ENCODE peak calls at places on chromosomes 7 and 10, in five cellular contexts. K is HEK293T, G is GM12878, D is H1, Y is HepG2. W is an unnamed sample.

GRCh38 chr7:143046334-143046935 is 5.7 kb upstream of the OR6V1 start:
- DNase-seq in K (no peak), G (no peak), D (no peak), Y (no peak), W (no peak)

GRCh38 chr7:44386139-44386913 is 60.9 kb upstream of the CAMK2B start:
- DNase-seq in K (no peak), G (no peak), D (no peak), Y (no peak), W (no peak)

GRCh38 chr7:44565097-44565794 is 8.5 kb downstream of the DDX56 start:
- DNase-seq in K (peak; percentile 82), G (no peak), D (peak; percentile 36), Y (peak; percentile 44), W (peak; percentile 69)

GRCh38 chr10:78045237-78045636 is 11.6 kb downstream of the RPS24 start:
- DNase-seq in K (no peak), G (peak; percentile 65), D (no peak), Y (no peak), W (no peak)

GRCh38 chr7:93715234-93715633 is 140.7 kb upstream of the CALCR start:
- DNase-seq in K (peak; percentile 48), G (no peak), D (peak; percentile 33), Y (peak; percentile 34), W (peak; percentile 38)

GRCh38 chr7:25852249-25852994 is 299.6 kb upstream of the NFE2L3 start:
- DNase-seq in K (no peak), G (no peak), D (no peak), Y (no peak), W (no peak)

GRCh38 chr10:88270871-88271713 is 312.0 kb downstream of the RNLS start:
- DNase-seq in K (no peak), G (peak; percentile 97), D (no peak), Y (no peak), W (no peak)

GRCh38 chr7:101880536-101881443 is 63.4 kb downstream of the CUX1 start:
- DNase-seq in K (no peak), G (no peak), D (no peak), Y (no peak), W (no peak)

GRCh38 chr10:30943451-30943850 is 88.2 kb downstream of the ZNF438 start:
- DNase-seq in K (no peak), G (no peak), D (no peak), Y (no peak), W (no peak)

GRCh38 chr7:66950311-66950710 is 29.3 kb downstream of the TMEM248 start:
- DNase-seq in K (no peak), G (no peak), D (no peak), Y (no peak), W (no peak)

GRCh38 chr7:23356726-23357125 is 57.6 kb downstream of the MALSU1 start:
- DNase-seq in K (no peak), G (no peak), D (no peak), Y (no peak), W (no peak)

GRCh38 chr7:137818036-137818435 is 28.7 kb downstream of the DGKI start:
- DNase-seq in K (no peak), G (no peak), D (no peak), Y (no peak), W (no peak)

GRCh38 chr10:35432781-35433338 is 96.6 kb downstream of the CCNY start:
- DNase-seq in K (no peak), G (no peak), D (no peak), Y (no peak), W (no peak)

GRCh38 chr10:117217196-117217761 is 20.0 kb downstream of the KCNK18 start:
- DNase-seq in K (no peak), G (no peak), D (no peak), Y (no peak), W (no peak)

GRCh38 chr7:92609921-92610518 is 19.8 kb upstream of the FAM133B start:
- DNase-seq in K (no peak), G (no peak), D (no peak), Y (no peak), W (no peak)

GRCh38 chr10:93299606-93300353 is 182.4 kb downstream of the MYOF start:
- DNase-seq in K (no peak), G (no peak), D (no peak), Y (no peak), W (no peak)

GRCh38 chr10:12484945-12485805 is 135.8 kb downstream of the CAMK1D start:
- DNase-seq in K (no peak), G (peak; percentile 76), D (peak; percentile 9), Y (peak; percentile 13), W (no peak)

GRCh38 chr7:30616318-30616717 is 21.6 kb downstream of the GARS1 start:
- DNase-seq in K (no peak), G (no peak), D (no peak), Y (peak; percentile 5), W (no peak)

GRCh38 chr10:33157108-33157507 is 177.4 kb downstream of the NRP1 start:
- DNase-seq in K (no peak), G (no peak), D (no peak), Y (no peak), W (no peak)

GRCh38 chr10:127762925-127763324 is 25.9 kb downstream of the FOXI2 start:
- DNase-seq in K (no peak), G (no peak), D (no peak), Y (no peak), W (peak; percentile 65)

GRCh38 chr7:10117815-10118214 is 855.9 kb upstream of the PHF14 start:
- DNase-seq in K (no peak), G (no peak), D (no peak), Y (no peak), W (no peak)

GRCh38 chr10:113273151-113273876 is 279.5 kb upstream of the HABP2 start:
- DNase-seq in K (no peak), G (no peak), D (no peak), Y (no peak), W (no peak)

GRCh38 chr10:5888843-5889623 is 660 bp downstream of the ANKRD16 start:
- DNase-seq in K (peak; percentile 51), G (no peak), D (no peak), Y (peak; percentile 25), W (no peak)

GRCh38 chr7:151424799-151425198 is 15.0 kb upstream of the WDR86 start:
- DNase-seq in K (no peak), G (no peak), D (no peak), Y (no peak), W (no peak)

GRCh38 chr10:131789516-131789915 is 111.3 kb upstream of the PPP2R2D start:
- DNase-seq in K (no peak), G (no peak), D (no peak), Y (no peak), W (no peak)

GRCh38 chr7:43248961-43249807 is 136.7 kb downstream of the HECW1 start:
- DNase-seq in K (peak; percentile 12), G (no peak), D (no peak), Y (no peak), W (no peak)

GRCh38 chr10:37379991-37380390 is 254.6 kb downstream of the ANKRD30A start:
- DNase-seq in K (no peak), G (no peak), D (no peak), Y (no peak), W (no peak)

GRCh38 chr10:37588299-37588698 is 269.1 kb downstream of the ZNF248 start:
- DNase-seq in K (no peak), G (no peak), D (no peak), Y (no peak), W (no peak)

GRCh38 chr7:124728610-124729009 is 37.0 kb downstream of the GPR37 start:
- DNase-seq in K (no peak), G (no peak), D (no peak), Y (no peak), W (no peak)

DNA sequence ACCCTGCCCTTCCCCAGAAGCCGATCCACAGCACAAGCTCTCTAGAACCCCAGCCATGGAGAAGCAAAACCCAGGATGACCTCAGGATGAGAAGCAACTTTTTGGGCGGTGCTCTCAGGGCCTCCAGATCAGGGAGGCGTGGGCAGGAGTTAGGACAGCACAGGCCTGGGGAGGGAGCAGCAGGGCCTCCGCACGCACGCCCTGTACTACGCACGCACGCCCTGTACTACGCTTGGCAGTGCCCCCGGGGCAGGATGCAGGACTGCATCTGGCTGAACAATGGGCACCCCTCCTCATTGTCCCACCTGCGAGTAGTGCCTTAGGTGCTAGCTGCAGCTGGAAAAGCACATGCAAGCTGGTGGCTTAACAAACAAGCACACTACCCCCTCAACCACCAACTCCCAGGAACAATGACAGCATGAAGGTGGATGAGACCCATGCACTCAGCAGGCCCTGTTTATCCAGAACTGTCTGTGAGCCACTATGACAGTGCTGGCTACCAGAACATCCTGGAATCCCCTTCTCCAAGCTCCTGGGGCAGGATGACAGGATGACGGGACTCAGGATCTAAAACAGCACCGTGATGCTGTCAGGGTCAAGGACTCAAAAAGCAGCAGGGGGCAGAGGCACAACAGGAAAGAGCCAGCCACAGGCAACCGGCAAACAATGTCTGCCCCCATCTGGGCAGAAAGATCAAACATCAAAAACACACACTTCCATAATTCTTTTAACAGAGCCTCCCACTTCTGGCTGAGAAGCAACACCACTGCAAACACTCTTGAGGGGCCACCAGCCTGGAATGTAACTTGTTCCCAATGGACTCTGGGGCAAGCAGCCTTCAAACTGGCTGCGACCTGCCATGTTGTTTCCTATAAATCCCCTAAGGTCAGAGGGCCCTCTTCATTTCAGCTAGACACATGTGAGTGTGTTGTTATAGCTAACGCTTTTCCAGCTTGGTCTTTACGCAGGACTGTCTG is 11.7 kb downstream of the PODXL start:
- DNase-seq in K (peak; percentile 25), G (no peak), D (no peak), Y (peak; percentile 73), W (no peak)
- TF ChIP-seq SUZ12 in K (no peak), G (no peak), D (no peak), Y (no peak), W (no peak)

DNA sequence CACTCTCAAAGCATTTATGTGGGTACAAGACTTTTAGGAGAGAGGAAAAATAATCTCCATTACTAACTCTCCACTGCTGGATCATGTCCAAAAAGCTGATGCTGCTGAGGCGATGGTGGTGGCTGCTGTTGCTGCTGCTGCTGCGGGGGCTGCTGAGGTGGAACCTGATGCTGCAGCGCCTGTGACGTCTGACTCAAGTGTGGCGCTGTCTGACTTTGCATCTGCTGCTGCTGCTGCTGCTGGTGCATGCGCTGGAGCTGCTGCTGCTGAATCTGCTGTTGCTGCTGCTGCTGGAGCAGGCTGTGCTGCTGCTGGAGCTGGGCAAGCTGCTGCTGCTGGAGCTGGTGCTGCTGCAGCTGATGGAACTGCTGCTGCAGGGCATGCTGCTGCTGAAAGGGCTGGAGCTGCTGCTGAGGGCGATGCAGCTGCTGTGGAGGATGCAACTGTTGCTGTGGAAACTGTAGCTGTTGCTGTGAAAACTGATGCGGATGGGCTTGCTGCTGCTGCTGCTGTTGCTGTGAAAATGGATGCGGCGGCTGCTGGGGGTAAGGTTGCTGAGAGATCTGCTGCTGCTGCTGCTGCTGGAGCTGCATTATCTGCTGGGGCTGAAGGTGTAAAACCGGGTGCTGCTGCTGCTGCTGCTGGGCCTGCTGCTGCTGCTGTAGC is 34.5 kb downstream of the PAXIP1 start:
- DNase-seq in K (no peak), G (no peak), D (no peak), Y (no peak), W (no peak)
- TF ChIP-seq SUZ12 in K (no peak), G (no peak), D (no peak), Y (no peak), W (no peak)

GRCh38 chr7:112550468-112551060 is 69.8 kb downstream of the LSMEM1 start:
- DNase-seq in K (peak; percentile 39), G (peak; percentile 23), D (no peak), Y (peak; percentile 60), W (peak; percentile 36)
- TF ChIP-seq SUZ12 in K (no peak), G (no peak), D (no peak), Y (no peak), W (no peak)

GRCh38 chr10:3548702-3549101 is 236.3 kb downstream of the KLF6 start:
- DNase-seq in K (no peak), G (no peak), D (no peak), Y (no peak), W (no peak)
- TF ChIP-seq SUZ12 in K (no peak), G (no peak), D (no peak), Y (no peak), W (no peak)

GRCh38 chr7:46558482-46559193 is 637.6 kb upstream of the IGFBP3 start:
- DNase-seq in K (no peak), G (no peak), D (no peak), Y (no peak), W (no peak)
- TF ChIP-seq SUZ12 in K (no peak), G (no peak), D (no peak), Y (no peak), W (no peak)